ENCODE peak calls at places on chromosome 6, in four cellular contexts. U is HCT116; P is fibroblast of pulmonary artery; M is CD4-positive, alpha-beta memory T cell. K is an unnamed sample.

GRCh38 chr6:15109338-15110090 is 136.4 kb upstream of the JARID2 start:
- DNase-seq in M (no peak), P (peak; percentile 16), U (no peak), K (no peak)

GRCh38 chr6:123007885-123008284 is 11.8 kb downstream of the CLVS2 start:
- DNase-seq in U (no peak), P (no peak), M (no peak), K (no peak)

GRCh38 chr6:55822005-55822404 is 53.4 kb downstream of the BMP5 start:
- DNase-seq in M (no peak), U (no peak), P (no peak), K (no peak)

GRCh38 chr6:2765896-2766766 is 938 bp downstream of the WRNIP1 start:
- DNase-seq in M (no peak), P (peak; percentile 46), U (no peak), K (no peak)

GRCh38 chr6:147941143-147941542 is 401.5 kb upstream of the SASH1 start:
- DNase-seq in P (peak; percentile 3), U (no peak), M (no peak), K (no peak)

GRCh38 chr6:24197892-24198291 is 71.9 kb downstream of the NRSN1 start:
- DNase-seq in P (no peak), M (no peak), U (no peak), K (no peak)

GRCh38 chr6:56555438-56555872 is 87.2 kb downstream of the DST start:
- DNase-seq in U (no peak), M (no peak), P (peak; percentile 81), K (peak; percentile 58)

GRCh38 chr6:22904413-22904812 is 335.0 kb downstream of the HDGFL1 start:
- DNase-seq in M (no peak), U (no peak), P (no peak), K (no peak)

GRCh38 chr6:132893772-132894490 is 79.6 kb downstream of the RPS12 start:
- DNase-seq in P (no peak), U (no peak), M (no peak), K (no peak)

GRCh38 chr6:68834561-68834960 is 199.5 kb downstream of the ADGRB3 start:
- DNase-seq in M (no peak), P (no peak), U (no peak), K (peak; percentile 4)

GRCh38 chr6:164148789-164149188 is 734.3 kb downstream of the QKI start:
- DNase-seq in M (no peak), P (no peak), U (no peak), K (no peak)

GRCh38 chr6:140230282-140230681 is 855.8 kb upstream of the CITED2 start:
- DNase-seq in U (no peak), M (no peak), P (no peak), K (no peak)

GRCh38 chr6:17820055-17820454 is 113.3 kb upstream of the NUP153 start:
- DNase-seq in P (no peak), U (no peak), M (no peak), K (no peak)

GRCh38 chr6:22363166-22363965 is 66.5 kb upstream of the PRL start:
- DNase-seq in P (no peak), U (no peak), M (no peak), K (no peak)

GRCh38 chr6:128932061-128932460 is 49.1 kb downstream of the LAMA2 start:
- DNase-seq in M (no peak), P (peak; percentile 23), U (no peak), K (no peak)

GRCh38 chr6:81480139-81480538 is 272.3 kb downstream of the TENT5A start:
- DNase-seq in P (no peak), M (no peak), U (no peak), K (peak; percentile 22)

GRCh38 chr6:84052204-84052882 is 18.8 kb downstream of the MRAP2 start:
- DNase-seq in M (no peak), U (no peak), P (peak; percentile 70), K (peak; percentile 67)

GRCh38 chr6:20444786-20445271 is 43.1 kb downstream of the E2F3 start:
- DNase-seq in P (peak; percentile 14), U (no peak), M (no peak), K (no peak)

GRCh38 chr6:144660545-144660944 is 375.4 kb downstream of the UTRN start:
- DNase-seq in U (no peak), P (no peak), M (no peak), K (no peak)

GRCh38 chr6:144657691-144658090 is 372.6 kb downstream of the UTRN start:
- DNase-seq in M (no peak), P (no peak), U (no peak), K (no peak)

GRCh38 chr6:144661101-144661806 is 376.1 kb downstream of the UTRN start:
- DNase-seq in M (no peak), P (no peak), U (no peak), K (no peak)

GRCh38 chr6:144659735-144660246 is 374.7 kb downstream of the UTRN start:
- DNase-seq in M (no peak), P (no peak), U (no peak), K (no peak)

GRCh38 chr6:144659202-144659731 is 374.1 kb downstream of the UTRN start:
- DNase-seq in U (no peak), M (peak; percentile 27), P (peak; percentile 86), K (peak; percentile 59)
- H3K4me3 ChIP-seq in U (no peak overlapping the region), M (no peak overlapping the region), P (peak overlapping the region; percentile 5), K (no peak overlapping the region)

DNA sequence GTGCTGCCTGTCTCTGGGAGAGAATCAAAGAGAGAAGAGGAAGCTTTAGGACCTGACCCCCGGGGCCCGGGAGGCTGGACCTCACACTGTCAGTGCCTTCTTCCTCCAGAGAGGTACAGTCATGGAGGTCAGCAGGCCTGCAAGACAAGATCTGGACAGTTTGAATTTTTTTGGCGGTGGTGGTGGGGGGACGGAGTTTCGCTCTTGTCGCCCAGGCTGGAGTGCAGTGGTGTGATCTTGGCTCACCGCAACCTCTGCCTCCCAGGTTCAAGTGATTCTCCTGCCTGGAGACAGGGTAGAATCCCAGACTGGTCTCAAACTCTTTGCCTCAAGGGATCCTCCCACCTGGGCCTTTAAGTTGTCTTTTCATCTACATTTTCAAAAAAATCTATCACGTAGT is 34.4 kb downstream of the NR2E1 start:
- DNase-seq in P (no peak), U (no peak), M (no peak), K (no peak)
- H3K4me3 ChIP-seq in P (no peak overlapping the region), U (no peak overlapping the region), M (no peak overlapping the region), K (no peak overlapping the region)

DNA sequence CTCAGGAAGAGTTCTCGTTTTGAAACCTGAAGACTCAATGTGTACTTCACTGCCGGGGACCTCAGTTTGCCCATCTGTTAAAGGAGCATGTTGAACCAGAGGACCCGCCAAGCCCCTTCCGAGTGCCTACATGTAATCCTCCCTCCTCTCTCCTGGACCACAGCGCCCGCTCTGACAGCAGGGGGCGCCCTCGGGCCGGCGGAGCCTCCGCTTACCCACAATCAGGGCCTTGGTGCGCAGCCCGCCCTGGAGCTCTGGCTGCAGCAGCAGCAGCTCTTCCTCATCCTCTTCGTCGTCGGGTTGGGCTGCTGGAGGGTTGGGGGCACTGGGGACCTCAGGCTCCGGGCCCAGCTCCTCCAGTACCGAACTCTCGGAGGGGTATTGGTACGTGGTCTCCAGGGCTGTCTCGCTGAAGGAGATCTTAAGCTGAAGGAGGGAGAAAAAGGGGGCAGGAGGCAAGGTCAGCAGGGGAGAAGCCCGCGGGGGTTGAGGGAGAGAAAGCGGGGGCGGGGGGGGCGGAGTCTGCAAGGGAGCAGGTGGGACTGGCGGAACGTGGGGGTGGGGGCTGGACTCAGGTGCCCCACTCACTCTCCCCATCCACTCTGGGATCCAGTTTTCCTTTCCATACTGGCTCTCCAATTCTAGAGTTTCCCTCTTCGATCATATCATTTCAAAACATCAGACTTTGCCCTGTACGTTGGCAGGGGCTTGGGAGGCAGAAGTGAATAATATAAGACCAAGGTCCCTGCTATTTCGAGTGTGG is 6.3 kb upstream of the DHX16 start:
- DNase-seq in U (no peak), M (peak; percentile 92), P (peak; percentile 82), K (no peak)
- H3K4me3 ChIP-seq in U (no peak overlapping the region), M (peak overlapping the region; percentile 93), P (peak overlapping the region; percentile 29), K (peak overlapping the region; percentile 28)

GRCh38 chr6:28217890-28218289 is 7.2 kb upstream of the ZSCAN9 start:
- DNase-seq in U (no peak), M (no peak), P (no peak), K (no peak)
- H3K4me3 ChIP-seq in U (no peak overlapping the region), M (no peak overlapping the region), P (no peak overlapping the region), K (no peak overlapping the region)

DNA sequence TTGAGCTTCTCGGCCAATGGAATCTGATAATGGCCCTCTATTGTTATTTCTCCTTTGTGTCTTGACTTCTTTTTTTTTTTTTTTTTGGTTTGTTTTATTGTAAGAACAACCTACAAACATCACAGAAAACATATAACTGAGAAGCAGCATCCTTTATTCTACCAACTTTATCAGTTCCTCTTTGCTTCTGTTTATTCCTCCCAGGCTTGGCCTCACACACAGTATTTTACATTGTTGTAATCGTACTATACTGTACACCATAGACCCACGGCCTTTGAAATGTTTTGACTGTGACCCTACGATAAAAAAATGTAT is 558 bp upstream of the CCDC167 start:
- DNase-seq in U (no peak), M (no peak), P (no peak), K (no peak)
- H3K4me3 ChIP-seq in U (peak overlapping the region; percentile 60), M (peak overlapping the region; percentile 80), P (peak overlapping the region; percentile 75), K (peak overlapping the region; percentile 57)

DNA sequence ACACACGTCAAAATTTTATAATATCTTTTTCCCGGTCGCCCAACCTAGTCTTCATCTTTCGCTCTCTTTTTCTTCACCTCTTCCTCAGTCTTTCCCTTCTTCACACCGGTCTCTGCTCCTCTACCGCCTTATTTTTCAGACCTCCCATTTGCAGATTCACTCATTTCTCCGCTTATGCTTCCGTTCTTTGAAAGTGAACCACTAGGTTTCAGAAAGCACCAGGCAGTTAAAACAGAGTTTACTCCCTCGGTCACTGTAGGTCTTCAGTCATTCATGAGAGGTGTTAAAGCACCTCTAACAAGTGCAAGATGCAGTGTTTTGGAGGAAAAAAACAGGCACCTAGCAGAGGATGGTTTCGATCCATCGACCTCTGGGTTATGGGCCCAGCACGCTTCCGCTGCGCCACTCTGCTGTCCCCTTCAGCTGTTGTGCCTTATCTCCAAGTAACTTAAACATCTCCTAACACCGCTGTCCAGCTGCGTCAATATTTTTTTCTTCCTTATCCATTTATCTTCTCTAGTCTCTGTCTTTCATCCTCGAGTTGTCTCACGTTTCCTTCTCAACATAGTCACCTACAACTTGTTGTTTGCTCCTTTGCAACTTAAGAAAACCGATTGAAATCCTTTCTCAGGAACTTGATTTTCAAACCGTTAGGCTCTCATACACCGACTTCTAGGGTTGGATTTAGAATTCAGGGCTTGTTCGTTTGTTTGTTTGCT is 119.7 kb upstream of the ZNF184 start:
- DNase-seq in M (peak; percentile 26), U (no peak), P (peak; percentile 62), K (no peak)
- H3K4me3 ChIP-seq in M (no peak overlapping the region), U (no peak overlapping the region), P (peak overlapping the region; percentile 48), K (peak overlapping the region; percentile 46)

K was measured in skeletal muscle cell.